ENCODE peak calls at places on chromosomes 5 and 9, in four cellular contexts. One of them, this sample, is unnamed.

GRCh38 chr9:22170162-22170932 is 161.2 kb upstream of the CDKN2B start:
- DNase-seq in K562: no peak
- DNase-seq in GM12878: no peak
- DNase-seq in H1: no peak
- DNase-seq in this sample: peak

GRCh38 chr5:99929067-99929805 is 605.9 kb upstream of the FAM174A start:
- DNase-seq in K562: no peak
- DNase-seq in GM12878: no peak
- DNase-seq in H1: no peak
- DNase-seq in this sample: no peak

GRCh38 chr9:136751814-136752213 is 3.5 kb upstream of the LCN6 start:
- DNase-seq in K562: no peak
- DNase-seq in GM12878: no peak
- DNase-seq in H1: no peak
- DNase-seq in this sample: no peak

GRCh38 chr9:33106827-33107621 is 30.6 kb upstream of the SMU1 start:
- DNase-seq in K562: no peak
- DNase-seq in GM12878: no peak
- DNase-seq in H1: no peak
- DNase-seq in this sample: no peak

GRCh38 chr5:169149317-169149716 is 151.6 kb downstream of the SLIT3 start:
- DNase-seq in K562: no peak
- DNase-seq in GM12878: no peak
- DNase-seq in H1: no peak
- DNase-seq in this sample: peak

GRCh38 chr5:167642779-167643517 is 648.5 kb upstream of the WWC1 start:
- DNase-seq in K562: no peak
- DNase-seq in GM12878: no peak
- DNase-seq in H1: no peak
- DNase-seq in this sample: no peak

GRCh38 chr9:127968717-127969383 is 11.9 kb downstream of the EEIG1 start:
- DNase-seq in K562: no peak
- DNase-seq in GM12878: no peak
- DNase-seq in H1: no peak
- DNase-seq in this sample: no peak

GRCh38 chr9:8962084-8962483 is 1162.5 kb upstream of the DMAC1 start:
- DNase-seq in K562: no peak
- DNase-seq in GM12878: no peak
- DNase-seq in H1: no peak
- DNase-seq in this sample: no peak

GRCh38 chr9:117043159-117043558 is 356.1 kb downstream of the TRIM32 start:
- DNase-seq in K562: no peak
- DNase-seq in GM12878: no peak
- DNase-seq in H1: no peak
- DNase-seq in this sample: no peak

GRCh38 chr9:26947736-26948135 is 694 bp upstream of the PLAA start:
- DNase-seq in K562: no peak
- DNase-seq in GM12878: no peak
- DNase-seq in H1: no peak
- DNase-seq in this sample: no peak

GRCh38 chr9:118578467-118578866 is 790.8 kb downstream of the BRINP1 start:
- DNase-seq in K562: no peak
- DNase-seq in GM12878: no peak
- DNase-seq in H1: no peak
- DNase-seq in this sample: no peak

GRCh38 chr9:87630266-87630665 is 95.7 kb upstream of the CTSL start:
- DNase-seq in K562: no peak
- DNase-seq in GM12878: no peak
- DNase-seq in H1: no peak
- DNase-seq in this sample: peak

GRCh38 chr9:34988218-34989055 is 1.1 kb upstream of the DNAJB5 start:
- DNase-seq in K562: peak
- DNase-seq in GM12878: no peak
- DNase-seq in H1: no peak
- DNase-seq in this sample: no peak

GRCh38 chr5:143934821-143935220 is 122.9 kb downstream of the HMHB1 start:
- DNase-seq in K562: no peak
- DNase-seq in GM12878: no peak
- DNase-seq in H1: no peak
- DNase-seq in this sample: no peak

GRCh38 chr9:22052376-22052945 is 43.4 kb upstream of the CDKN2B start:
- DNase-seq in K562: no peak
- DNase-seq in GM12878: no peak
- DNase-seq in H1: no peak
- DNase-seq in this sample: peak

GRCh38 chr5:177369050-177369912 is 11.6 kb downstream of the RGS14 start:
- DNase-seq in K562: no peak
- DNase-seq in GM12878: no peak
- DNase-seq in H1: no peak
- DNase-seq in this sample: no peak

GRCh38 chr5:120901199-120901598 is 437.1 kb downstream of the PRR16 start:
- DNase-seq in K562: no peak
- DNase-seq in GM12878: no peak
- DNase-seq in H1: no peak
- DNase-seq in this sample: no peak

GRCh38 chr9:91659529-91660294 is 236.1 kb upstream of the NFIL3 start:
- DNase-seq in K562: peak
- DNase-seq in GM12878: no peak
- DNase-seq in H1: no peak
- DNase-seq in this sample: no peak

GRCh38 chr9:81787747-81788632 is 98.6 kb upstream of the TLE1 start:
- DNase-seq in K562: no peak
- DNase-seq in GM12878: no peak
- DNase-seq in H1: no peak
- DNase-seq in this sample: peak

GRCh38 chr9:130845901-130846381 is 10.9 kb downstream of the ABL1 start:
- DNase-seq in K562: peak
- DNase-seq in GM12878: no peak
- DNase-seq in H1: no peak
- DNase-seq in this sample: no peak

GRCh38 chr5:133253661-133254060 is 201.8 kb downstream of the HSPA4 start:
- DNase-seq in K562: no peak
- DNase-seq in GM12878: no peak
- DNase-seq in H1: no peak
- DNase-seq in this sample: no peak

GRCh38 chr9:132823370-132824144 is 54.5 kb downstream of the AK8 start:
- DNase-seq in K562: no peak
- DNase-seq in GM12878: no peak
- DNase-seq in H1: no peak
- DNase-seq in this sample: peak

GRCh38 chr5:87541033-87541432 is 128.3 kb upstream of the CCNH start:
- DNase-seq in K562: no peak
- DNase-seq in GM12878: no peak
- DNase-seq in H1: no peak
- DNase-seq in this sample: no peak

GRCh38 chr5:73444499-73445432 is 3.8 kb downstream of the FOXD1 start:
- DNase-seq in K562: no peak
- DNase-seq in GM12878: no peak
- DNase-seq in H1: no peak
- DNase-seq in this sample: no peak

GRCh38 chr5:76331139-76331538 is 71.9 kb upstream of the IQGAP2 start:
- DNase-seq in K562: no peak
- DNase-seq in GM12878: no peak
- DNase-seq in H1: no peak
- DNase-seq in this sample: no peak

GRCh38 chr5:44389410-44389879 is at the start of gene FGF10:
- DNase-seq in K562: no peak
- DNase-seq in GM12878: no peak
- DNase-seq in H1: peak
- DNase-seq in this sample: no peak

GRCh38 chr5:168356592-168356991 is 65.1 kb downstream of the WWC1 start:
- DNase-seq in K562: no peak
- DNase-seq in GM12878: no peak
- DNase-seq in H1: no peak
- DNase-seq in this sample: no peak

DNA sequence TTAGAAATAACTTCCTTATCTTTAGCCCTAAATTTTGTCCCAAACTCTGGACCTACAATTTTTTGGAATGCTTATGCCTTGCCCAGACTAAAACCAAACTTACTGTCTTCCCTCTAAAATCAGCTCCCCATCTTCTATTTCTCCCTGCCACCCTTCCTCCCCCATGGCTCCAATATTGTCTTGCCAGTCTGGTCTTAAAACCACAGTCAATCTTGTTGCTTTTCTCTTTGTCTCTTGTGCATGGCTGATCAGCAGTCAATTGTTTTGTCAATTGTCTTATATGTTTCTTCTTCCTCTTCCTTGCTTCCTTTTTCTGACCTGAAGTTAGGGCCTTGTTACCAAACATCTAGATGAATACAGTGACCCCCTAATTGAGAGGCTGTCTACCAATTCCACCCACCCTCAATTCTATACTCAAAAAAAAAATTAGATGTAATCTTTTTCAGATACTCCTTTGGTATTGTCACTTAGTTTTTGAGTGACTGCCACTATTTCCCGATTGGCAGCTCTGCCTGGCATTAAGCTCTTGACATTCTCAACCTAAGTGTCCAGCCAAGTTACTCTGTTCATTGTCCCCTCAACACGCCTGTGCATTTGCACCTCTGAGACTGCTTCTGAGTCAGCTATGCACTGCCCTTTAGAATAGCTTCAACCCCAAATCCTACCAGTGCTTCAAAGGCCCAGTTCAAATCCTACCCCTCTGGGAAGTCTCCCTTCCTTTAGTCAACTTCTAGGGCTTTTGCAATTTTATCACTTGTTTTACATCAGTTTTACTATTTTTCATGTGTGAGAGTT is 2.5 kb downstream of the PDCD1LG2 start:
- DNase-seq in K562: no peak
- DNase-seq in GM12878: no peak
- DNase-seq in H1: no peak
- DNase-seq in this sample: no peak
- TF ChIP-seq ATF2 in K562: no peak
- TF ChIP-seq ATF2 in GM12878: no peak
- TF ChIP-seq ATF2 in H1: no peak
- TF ChIP-seq ATF2 in this sample: no peak

DNA sequence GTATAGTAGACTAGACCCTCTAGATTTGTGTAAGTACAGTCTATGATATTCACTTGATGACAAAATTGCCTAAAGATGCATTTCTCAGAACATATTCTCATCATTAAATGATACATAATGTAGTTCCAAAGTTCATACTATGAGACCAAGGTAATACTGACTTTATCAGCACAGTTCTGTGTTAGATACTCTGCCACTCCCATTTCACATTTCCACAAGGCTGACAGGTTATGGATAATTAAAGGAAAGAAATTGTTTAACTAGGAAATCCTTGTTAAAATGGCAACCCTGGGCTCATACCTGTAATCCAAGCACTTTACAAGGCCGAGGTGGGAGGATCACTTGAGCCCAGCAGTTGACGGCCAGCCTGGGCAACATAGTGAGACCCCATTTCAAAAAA is 33.6 kb downstream of the TYRP1 start:
- DNase-seq in K562: no peak
- DNase-seq in GM12878: no peak
- DNase-seq in H1: no peak
- DNase-seq in this sample: no peak
- TF ChIP-seq JUND in K562: no peak
- TF ChIP-seq JUND in GM12878: no peak
- TF ChIP-seq JUND in H1: no peak
- TF ChIP-seq JUND in this sample: no peak

DNA sequence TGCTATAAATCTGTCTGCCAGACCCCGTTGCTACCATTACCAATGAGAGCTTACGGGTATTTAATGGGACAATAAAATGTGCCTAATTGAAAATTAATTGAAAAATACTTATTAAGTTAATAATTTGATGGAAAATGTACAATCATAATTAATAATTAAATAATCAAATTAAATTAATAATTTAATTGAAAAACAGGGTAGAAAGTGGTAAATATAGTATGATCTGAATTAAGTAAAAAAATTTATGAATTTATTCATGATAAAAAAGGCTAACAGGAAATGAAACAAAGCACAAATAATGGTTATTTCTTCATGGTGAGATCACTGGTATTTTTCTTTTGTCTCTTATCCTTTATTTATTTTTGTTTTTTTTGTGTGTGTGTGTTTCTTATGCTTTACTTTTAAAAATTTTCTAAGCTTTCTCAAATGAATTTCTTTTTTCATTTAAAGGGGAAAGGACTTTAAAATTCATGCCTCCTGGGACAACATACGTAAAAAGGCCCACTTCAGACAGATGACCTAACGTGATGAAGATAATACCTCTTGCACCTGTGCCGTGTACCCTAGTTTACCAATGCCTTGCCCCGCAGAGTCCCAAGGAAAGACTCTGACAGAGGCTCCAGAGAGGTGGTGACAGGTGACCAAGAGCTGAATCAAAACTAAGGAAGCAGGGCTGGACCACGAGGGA is 24.0 kb upstream of the RXRA start:
- DNase-seq in K562: no peak
- DNase-seq in GM12878: no peak
- DNase-seq in H1: no peak
- DNase-seq in this sample: no peak
- TF ChIP-seq ATF2 in K562: no peak
- TF ChIP-seq ATF2 in GM12878: no peak
- TF ChIP-seq ATF2 in H1: no peak
- TF ChIP-seq ATF2 in this sample: no peak

DNA sequence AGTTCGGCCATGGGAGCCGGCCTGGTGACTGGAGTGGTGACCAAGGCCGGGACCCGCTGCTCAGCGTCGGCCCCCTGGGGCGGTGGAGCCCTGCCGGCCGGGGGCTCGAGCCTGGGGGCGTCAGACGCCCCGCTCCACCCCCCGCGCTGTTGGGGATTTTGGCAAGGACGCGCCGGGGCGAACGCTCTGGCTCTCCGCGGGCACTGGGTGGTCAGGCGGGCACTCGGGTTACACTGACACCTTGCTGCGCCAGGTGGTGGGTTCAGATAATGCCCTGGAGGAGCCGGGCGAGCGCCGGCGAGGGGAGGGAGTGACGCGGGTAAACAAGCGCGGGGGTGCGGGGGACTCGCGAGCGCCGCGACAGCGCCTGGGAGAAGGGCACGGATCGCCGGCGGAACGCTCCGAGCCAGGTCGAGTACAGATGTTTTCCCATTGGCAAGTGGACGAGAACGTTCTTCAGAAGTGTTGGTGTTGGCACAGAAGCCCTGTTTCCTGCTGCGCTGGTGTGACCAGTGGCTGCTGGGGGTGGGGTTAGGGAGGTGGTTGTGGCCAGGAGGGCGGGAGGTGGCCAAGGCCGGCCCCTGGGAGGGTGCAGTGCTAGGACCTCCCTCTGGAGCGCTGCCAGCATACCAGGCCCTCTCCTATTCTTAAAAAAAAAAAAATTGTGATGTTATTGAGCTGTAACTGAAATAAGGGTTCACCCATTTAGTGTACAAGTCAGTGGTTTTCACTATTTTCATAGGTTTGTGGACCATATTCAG is 773 bp downstream of the SQSTM1 start:
- DNase-seq in K562: peak
- DNase-seq in GM12878: no peak
- DNase-seq in H1: no peak
- DNase-seq in this sample: peak
- TF ChIP-seq JUND in K562: no peak
- TF ChIP-seq JUND in GM12878: no peak
- TF ChIP-seq JUND in H1: no peak
- TF ChIP-seq JUND in this sample: no peak

GRCh38 chr9:96382839-96383164 is 709 bp downstream of the SLC35D2 start:
- DNase-seq in K562: no peak
- DNase-seq in GM12878: no peak
- DNase-seq in H1: no peak
- DNase-seq in this sample: no peak
- TF ChIP-seq ATF2 in K562: no peak
- TF ChIP-seq ATF2 in GM12878: no peak
- TF ChIP-seq ATF2 in H1: no peak
- TF ChIP-seq ATF2 in this sample: no peak

This sample was measured in HepG2.